ENCODE peak calls at places on chromosome 12, in six cellular contexts. One of them, this sample, is unnamed.

GRCh38 chr12:39127401-39127800 is 222.0 kb upstream of the CPNE8 start:
- DNase-seq in HCEC 1CT: peak
- DNase-seq in astrocyte of the spinal cord: peak
- DNase-seq in HS-27A: peak
- DNase-seq in amniotic stem cell: no peak
- DNase-seq in T-helper 1 cell: no peak
- DNase-seq in this sample: no peak

GRCh38 chr12:3213171-3213570 is 136.0 kb downstream of the TSPAN9 start:
- DNase-seq in HCEC 1CT: no peak
- DNase-seq in astrocyte of the spinal cord: no peak
- DNase-seq in HS-27A: no peak
- DNase-seq in amniotic stem cell: no peak
- DNase-seq in T-helper 1 cell: no peak
- DNase-seq in this sample: no peak

GRCh38 chr12:110200124-110200417 is 75.9 kb downstream of the IFT81 start:
- DNase-seq in HCEC 1CT: peak
- DNase-seq in astrocyte of the spinal cord: no peak
- DNase-seq in HS-27A: no peak
- DNase-seq in amniotic stem cell: no peak
- DNase-seq in T-helper 1 cell: no peak
- DNase-seq in this sample: no peak

GRCh38 chr12:11879306-11879705 is 191.4 kb upstream of the BCL2L14 start:
- DNase-seq in HCEC 1CT: no peak
- DNase-seq in astrocyte of the spinal cord: peak
- DNase-seq in HS-27A: no peak
- DNase-seq in amniotic stem cell: peak
- DNase-seq in T-helper 1 cell: no peak
- DNase-seq in this sample: no peak

GRCh38 chr12:122732170-122732569 is 1.5 kb upstream of the HCAR1 start:
- DNase-seq in HCEC 1CT: no peak
- DNase-seq in astrocyte of the spinal cord: no peak
- DNase-seq in HS-27A: no peak
- DNase-seq in amniotic stem cell: no peak
- DNase-seq in T-helper 1 cell: no peak
- DNase-seq in this sample: no peak

GRCh38 chr12:122982963-122983788 is 2.7 kb downstream of the ARL6IP4 start:
- DNase-seq in HCEC 1CT: no peak
- DNase-seq in astrocyte of the spinal cord: no peak
- DNase-seq in HS-27A: no peak
- DNase-seq in amniotic stem cell: no peak
- DNase-seq in T-helper 1 cell: no peak
- DNase-seq in this sample: no peak

GRCh38 chr12:48795550-48796455 is 6.9 kb upstream of the ADCY6 start:
- DNase-seq in HCEC 1CT: peak
- DNase-seq in astrocyte of the spinal cord: peak
- DNase-seq in HS-27A: peak
- DNase-seq in amniotic stem cell: peak
- DNase-seq in T-helper 1 cell: peak
- DNase-seq in this sample: peak

GRCh38 chr12:32920506-32921085 is 24.0 kb upstream of the PKP2 start:
- DNase-seq in HCEC 1CT: peak
- DNase-seq in astrocyte of the spinal cord: peak
- DNase-seq in HS-27A: peak
- DNase-seq in amniotic stem cell: no peak
- DNase-seq in T-helper 1 cell: no peak
- DNase-seq in this sample: no peak

GRCh38 chr12:3655331-3655900 is 97.5 kb downstream of the CRACR2A start:
- DNase-seq in HCEC 1CT: peak
- DNase-seq in astrocyte of the spinal cord: no peak
- DNase-seq in HS-27A: no peak
- DNase-seq in amniotic stem cell: no peak
- DNase-seq in T-helper 1 cell: no peak
- DNase-seq in this sample: no peak

GRCh38 chr12:124577374-124577773 is 10.0 kb upstream of the NCOR2 start:
- DNase-seq in HCEC 1CT: no peak
- DNase-seq in astrocyte of the spinal cord: no peak
- DNase-seq in HS-27A: no peak
- DNase-seq in amniotic stem cell: no peak
- DNase-seq in T-helper 1 cell: no peak
- DNase-seq in this sample: no peak

GRCh38 chr12:107275530-107275929 is 182.2 kb upstream of the CRY1 start:
- DNase-seq in HCEC 1CT: no peak
- DNase-seq in astrocyte of the spinal cord: no peak
- DNase-seq in HS-27A: no peak
- DNase-seq in amniotic stem cell: no peak
- DNase-seq in T-helper 1 cell: no peak
- DNase-seq in this sample: no peak

GRCh38 chr12:117884161-117884560 is 84.6 kb downstream of the KSR2 start:
- DNase-seq in HCEC 1CT: no peak
- DNase-seq in astrocyte of the spinal cord: no peak
- DNase-seq in HS-27A: no peak
- DNase-seq in amniotic stem cell: no peak
- DNase-seq in T-helper 1 cell: no peak
- DNase-seq in this sample: no peak

GRCh38 chr12:132278421-132279183 is 50.8 kb downstream of the GALNT9 start:
- DNase-seq in HCEC 1CT: no peak
- DNase-seq in astrocyte of the spinal cord: no peak
- DNase-seq in HS-27A: no peak
- DNase-seq in amniotic stem cell: no peak
- DNase-seq in T-helper 1 cell: no peak
- DNase-seq in this sample: no peak

GRCh38 chr12:128976120-128976519 is 122.8 kb downstream of the GLT1D1 start:
- DNase-seq in HCEC 1CT: no peak
- DNase-seq in astrocyte of the spinal cord: no peak
- DNase-seq in HS-27A: no peak
- DNase-seq in amniotic stem cell: no peak
- DNase-seq in T-helper 1 cell: no peak
- DNase-seq in this sample: no peak

GRCh38 chr12:10235761-10236631 is 23.3 kb downstream of the GABARAPL1 start:
- DNase-seq in HCEC 1CT: peak
- DNase-seq in astrocyte of the spinal cord: peak
- DNase-seq in HS-27A: no peak
- DNase-seq in amniotic stem cell: no peak
- DNase-seq in T-helper 1 cell: peak
- DNase-seq in this sample: no peak

GRCh38 chr12:50603817-50604639 is 99.2 kb downstream of the DIP2B start:
- DNase-seq in HCEC 1CT: no peak
- DNase-seq in astrocyte of the spinal cord: peak
- DNase-seq in HS-27A: no peak
- DNase-seq in amniotic stem cell: no peak
- DNase-seq in T-helper 1 cell: no peak
- DNase-seq in this sample: no peak

GRCh38 chr12:80979821-80980220 is 42.1 kb upstream of the LIN7A start:
- DNase-seq in HCEC 1CT: no peak
- DNase-seq in astrocyte of the spinal cord: no peak
- DNase-seq in HS-27A: no peak
- DNase-seq in amniotic stem cell: no peak
- DNase-seq in T-helper 1 cell: no peak
- DNase-seq in this sample: no peak

GRCh38 chr12:11877869-11878780 is 192.6 kb upstream of the BCL2L14 start:
- DNase-seq in HCEC 1CT: peak
- DNase-seq in astrocyte of the spinal cord: peak
- DNase-seq in HS-27A: peak
- DNase-seq in amniotic stem cell: peak
- DNase-seq in T-helper 1 cell: no peak
- DNase-seq in this sample: no peak

GRCh38 chr12:120784804-120785203 is 59.2 kb downstream of the ACADS start:
- DNase-seq in HCEC 1CT: no peak
- DNase-seq in astrocyte of the spinal cord: no peak
- DNase-seq in HS-27A: no peak
- DNase-seq in amniotic stem cell: no peak
- DNase-seq in T-helper 1 cell: no peak
- DNase-seq in this sample: no peak

GRCh38 chr12:2301531-2302461 is 249.0 kb downstream of the CACNA1C start:
- DNase-seq in HCEC 1CT: no peak
- DNase-seq in astrocyte of the spinal cord: peak
- DNase-seq in HS-27A: no peak
- DNase-seq in amniotic stem cell: peak
- DNase-seq in T-helper 1 cell: no peak
- DNase-seq in this sample: no peak

GRCh38 chr12:50014342-50014741 is 11.0 kb downstream of the RACGAP1 start:
- DNase-seq in HCEC 1CT: no peak
- DNase-seq in astrocyte of the spinal cord: no peak
- DNase-seq in HS-27A: no peak
- DNase-seq in amniotic stem cell: no peak
- DNase-seq in T-helper 1 cell: no peak
- DNase-seq in this sample: no peak

GRCh38 chr12:96015672-96016071 is 19.5 kb upstream of the HAL start:
- DNase-seq in HCEC 1CT: peak
- DNase-seq in astrocyte of the spinal cord: peak
- DNase-seq in HS-27A: no peak
- DNase-seq in amniotic stem cell: peak
- DNase-seq in T-helper 1 cell: no peak
- DNase-seq in this sample: no peak

GRCh38 chr12:75944097-75944904 is 87.3 kb downstream of the PHLDA1 start:
- DNase-seq in HCEC 1CT: peak
- DNase-seq in astrocyte of the spinal cord: peak
- DNase-seq in HS-27A: peak
- DNase-seq in amniotic stem cell: peak
- DNase-seq in T-helper 1 cell: no peak
- DNase-seq in this sample: no peak

GRCh38 chr12:57610553-57611115 is 601 bp upstream of the ARHGEF25 start:
- DNase-seq in HCEC 1CT: peak
- DNase-seq in astrocyte of the spinal cord: no peak
- DNase-seq in HS-27A: no peak
- DNase-seq in amniotic stem cell: no peak
- DNase-seq in T-helper 1 cell: no peak
- DNase-seq in this sample: no peak

GRCh38 chr12:102063066-102063465 is 1.3 kb upstream of the WASHC3 start:
- DNase-seq in HCEC 1CT: no peak
- DNase-seq in astrocyte of the spinal cord: no peak
- DNase-seq in HS-27A: no peak
- DNase-seq in amniotic stem cell: no peak
- DNase-seq in T-helper 1 cell: no peak
- DNase-seq in this sample: no peak

GRCh38 chr12:3718100-3718499 is 34.8 kb downstream of the CRACR2A start:
- DNase-seq in HCEC 1CT: no peak
- DNase-seq in astrocyte of the spinal cord: no peak
- DNase-seq in HS-27A: no peak
- DNase-seq in amniotic stem cell: no peak
- DNase-seq in T-helper 1 cell: no peak
- DNase-seq in this sample: no peak

GRCh38 chr12:108689314-108690190 is 41.8 kb downstream of the CORO1C start:
- DNase-seq in HCEC 1CT: peak
- DNase-seq in astrocyte of the spinal cord: peak
- DNase-seq in HS-27A: no peak
- DNase-seq in amniotic stem cell: no peak
- DNase-seq in T-helper 1 cell: no peak
- DNase-seq in this sample: no peak

GRCh38 chr12:108884116-108885012 is 4.5 kb downstream of the DAO start:
- DNase-seq in HCEC 1CT: peak
- DNase-seq in astrocyte of the spinal cord: no peak
- DNase-seq in HS-27A: no peak
- DNase-seq in amniotic stem cell: no peak
- DNase-seq in T-helper 1 cell: peak
- DNase-seq in this sample: peak

GRCh38 chr12:96719671-96720362 is 187.2 kb upstream of the NEDD1 start:
- DNase-seq in HCEC 1CT: no peak
- DNase-seq in astrocyte of the spinal cord: peak
- DNase-seq in HS-27A: no peak
- DNase-seq in amniotic stem cell: no peak
- DNase-seq in T-helper 1 cell: no peak
- DNase-seq in this sample: no peak

GRCh38 chr12:3002636-3003035 is 43.4 kb downstream of the TEAD4 start:
- DNase-seq in HCEC 1CT: no peak
- DNase-seq in astrocyte of the spinal cord: no peak
- DNase-seq in HS-27A: no peak
- DNase-seq in amniotic stem cell: no peak
- DNase-seq in T-helper 1 cell: no peak
- DNase-seq in this sample: no peak